ENCODE peak calls at places on chromosomes 3 and 15, in five cellular contexts. One of them, this sample, is unnamed.

GRCh38 chr3:26621891-26622633 is 510 bp upstream of the LRRC3B start:
- DNase-seq in small intestine: no peak
- DNase-seq in ureter: no peak
- DNase-seq in OCI-LY7: no peak
- DNase-seq in brain microvascular endothelial cell: no peak
- DNase-seq in this sample: no peak

GRCh38 chr15:89112341-89112971 is 24.2 kb downstream of the ABHD2 start:
- DNase-seq in small intestine: peak
- DNase-seq in ureter: no peak
- DNase-seq in OCI-LY7: no peak
- DNase-seq in brain microvascular endothelial cell: no peak
- DNase-seq in this sample: peak

GRCh38 chr15:75335313-75335704 is 554 bp upstream of the COMMD4 start:
- DNase-seq in small intestine: no peak
- DNase-seq in ureter: no peak
- DNase-seq in OCI-LY7: no peak
- DNase-seq in brain microvascular endothelial cell: no peak
- DNase-seq in this sample: no peak

GRCh38 chr3:15223684-15224575 is 17.9 kb downstream of the CAPN7 start:
- DNase-seq in small intestine: no peak
- DNase-seq in ureter: no peak
- DNase-seq in OCI-LY7: no peak
- DNase-seq in brain microvascular endothelial cell: no peak
- DNase-seq in this sample: no peak

GRCh38 chr3:48945432-48945831 is 26.8 kb downstream of the ARIH2 start:
- DNase-seq in small intestine: no peak
- DNase-seq in ureter: no peak
- DNase-seq in OCI-LY7: no peak
- DNase-seq in brain microvascular endothelial cell: no peak
- DNase-seq in this sample: no peak

GRCh38 chr3:184168363-184169120 is 6.1 kb upstream of the AP2M1 start:
- DNase-seq in small intestine: no peak
- DNase-seq in ureter: no peak
- DNase-seq in OCI-LY7: no peak
- DNase-seq in brain microvascular endothelial cell: peak
- DNase-seq in this sample: no peak

GRCh38 chr15:92579486-92579885 is 76.1 kb downstream of the FAM174B start:
- DNase-seq in small intestine: no peak
- DNase-seq in ureter: no peak
- DNase-seq in OCI-LY7: no peak
- DNase-seq in brain microvascular endothelial cell: no peak
- DNase-seq in this sample: no peak

GRCh38 chr3:124627501-124627908 is 102.7 kb upstream of the UMPS start:
- DNase-seq in small intestine: peak
- DNase-seq in ureter: no peak
- DNase-seq in OCI-LY7: no peak
- DNase-seq in brain microvascular endothelial cell: peak
- DNase-seq in this sample: no peak

GRCh38 chr3:68878962-68879361 is 53.4 kb downstream of the TAFA4 start:
- DNase-seq in small intestine: no peak
- DNase-seq in ureter: no peak
- DNase-seq in OCI-LY7: no peak
- DNase-seq in brain microvascular endothelial cell: no peak
- DNase-seq in this sample: no peak

GRCh38 chr15:30872341-30872748 is 31.4 kb upstream of the FAN1 start:
- DNase-seq in small intestine: no peak
- DNase-seq in ureter: no peak
- DNase-seq in OCI-LY7: no peak
- DNase-seq in brain microvascular endothelial cell: peak
- DNase-seq in this sample: no peak

GRCh38 chr15:62722237-62722636 is 320.3 kb upstream of the TPM1 start:
- DNase-seq in small intestine: no peak
- DNase-seq in ureter: no peak
- DNase-seq in OCI-LY7: no peak
- DNase-seq in brain microvascular endothelial cell: no peak
- DNase-seq in this sample: no peak

GRCh38 chr3:102035118-102035517 is 185.8 kb downstream of the NFKBIZ start:
- DNase-seq in small intestine: no peak
- DNase-seq in ureter: no peak
- DNase-seq in OCI-LY7: no peak
- DNase-seq in brain microvascular endothelial cell: no peak
- DNase-seq in this sample: no peak

GRCh38 chr3:10280571-10280970 is 12.2 kb downstream of the GHRL start:
- DNase-seq in small intestine: no peak
- DNase-seq in ureter: no peak
- DNase-seq in OCI-LY7: no peak
- DNase-seq in brain microvascular endothelial cell: no peak
- DNase-seq in this sample: no peak

GRCh38 chr15:98548172-98548971 is 100.0 kb upstream of the IGF1R start:
- DNase-seq in small intestine: peak
- DNase-seq in ureter: peak
- DNase-seq in OCI-LY7: no peak
- DNase-seq in brain microvascular endothelial cell: peak
- DNase-seq in this sample: peak

GRCh38 chr3:113084777-113085176 is 94.0 kb downstream of the GTPBP8 start:
- DNase-seq in small intestine: no peak
- DNase-seq in ureter: peak
- DNase-seq in OCI-LY7: no peak
- DNase-seq in brain microvascular endothelial cell: peak
- DNase-seq in this sample: no peak

GRCh38 chr15:28912422-28912821 is 26.6 kb downstream of the APBA2 start:
- DNase-seq in small intestine: no peak
- DNase-seq in ureter: no peak
- DNase-seq in OCI-LY7: no peak
- DNase-seq in brain microvascular endothelial cell: no peak
- DNase-seq in this sample: no peak

GRCh38 chr3:25648107-25648535 is 16.6 kb downstream of the TOP2B start:
- DNase-seq in small intestine: peak
- DNase-seq in ureter: peak
- DNase-seq in OCI-LY7: peak
- DNase-seq in brain microvascular endothelial cell: peak
- DNase-seq in this sample: peak

GRCh38 chr3:179036626-179037300 is 34.8 kb downstream of the ZMAT3 start:
- DNase-seq in small intestine: no peak
- DNase-seq in ureter: no peak
- DNase-seq in OCI-LY7: no peak
- DNase-seq in brain microvascular endothelial cell: no peak
- DNase-seq in this sample: no peak

GRCh38 chr3:189157232-189158007 is 14.4 kb upstream of the TPRG1 start:
- DNase-seq in small intestine: no peak
- DNase-seq in ureter: no peak
- DNase-seq in OCI-LY7: no peak
- DNase-seq in brain microvascular endothelial cell: no peak
- DNase-seq in this sample: no peak

GRCh38 chr3:115595611-115596010 is 27.7 kb upstream of the GAP43 start:
- DNase-seq in small intestine: no peak
- DNase-seq in ureter: no peak
- DNase-seq in OCI-LY7: no peak
- DNase-seq in brain microvascular endothelial cell: peak
- DNase-seq in this sample: no peak

GRCh38 chr15:43465105-43465504 is 27.9 kb downstream of the TP53BP1 start:
- DNase-seq in small intestine: no peak
- DNase-seq in ureter: no peak
- DNase-seq in OCI-LY7: no peak
- DNase-seq in brain microvascular endothelial cell: peak
- DNase-seq in this sample: no peak

GRCh38 chr3:167675835-167676234 is 22.1 kb upstream of the WDR49 start:
- DNase-seq in small intestine: no peak
- DNase-seq in ureter: no peak
- DNase-seq in OCI-LY7: no peak
- DNase-seq in brain microvascular endothelial cell: no peak
- DNase-seq in this sample: no peak

GRCh38 chr15:43241100-43241499 is 20.3 kb upstream of the EPB42 start:
- DNase-seq in small intestine: no peak
- DNase-seq in ureter: no peak
- DNase-seq in OCI-LY7: no peak
- DNase-seq in brain microvascular endothelial cell: no peak
- DNase-seq in this sample: no peak

GRCh38 chr3:10185804-10186762 is 21.4 kb downstream of the IRAK2 start:
- DNase-seq in small intestine: no peak
- DNase-seq in ureter: no peak
- DNase-seq in OCI-LY7: no peak
- DNase-seq in brain microvascular endothelial cell: no peak
- DNase-seq in this sample: no peak

GRCh38 chr15:100314809-100315400 is 26.9 kb downstream of the ADAMTS17 start:
- DNase-seq in small intestine: no peak
- DNase-seq in ureter: no peak
- DNase-seq in OCI-LY7: no peak
- DNase-seq in brain microvascular endothelial cell: no peak
- DNase-seq in this sample: no peak

GRCh38 chr15:69012761-69013364 is 1.6 kb upstream of the NOX5 start:
- DNase-seq in small intestine: no peak
- DNase-seq in ureter: no peak
- DNase-seq in OCI-LY7: no peak
- DNase-seq in brain microvascular endothelial cell: no peak
- DNase-seq in this sample: no peak

GRCh38 chr3:10992017-10992945 is at the start of gene SLC6A1:
- DNase-seq in small intestine: no peak
- DNase-seq in ureter: no peak
- DNase-seq in OCI-LY7: no peak
- DNase-seq in brain microvascular endothelial cell: no peak
- DNase-seq in this sample: no peak

GRCh38 chr15:71131601-71132357 is 16.5 kb downstream of the THSD4 start:
- DNase-seq in small intestine: no peak
- DNase-seq in ureter: no peak
- DNase-seq in OCI-LY7: no peak
- DNase-seq in brain microvascular endothelial cell: no peak
- DNase-seq in this sample: no peak

GRCh38 chr3:110568246-110568645 is 503.4 kb upstream of the NECTIN3 start:
- DNase-seq in small intestine: no peak
- DNase-seq in ureter: no peak
- DNase-seq in OCI-LY7: no peak
- DNase-seq in brain microvascular endothelial cell: peak
- DNase-seq in this sample: no peak

GRCh38 chr3:53944019-53944418 is 52.4 kb upstream of the SELENOK start:
- DNase-seq in small intestine: no peak
- DNase-seq in ureter: no peak
- DNase-seq in OCI-LY7: no peak
- DNase-seq in brain microvascular endothelial cell: no peak
- DNase-seq in this sample: no peak

GRCh38 chr3:72887723-72888545 is at the start of gene GXYLT2:
- DNase-seq in small intestine: no peak
- DNase-seq in ureter: peak
- DNase-seq in OCI-LY7: peak
- DNase-seq in brain microvascular endothelial cell: peak
- DNase-seq in this sample: peak

GRCh38 chr15:56886450-56886856 is 32.0 kb upstream of the TCF12 start:
- DNase-seq in small intestine: no peak
- DNase-seq in ureter: no peak
- DNase-seq in OCI-LY7: peak
- DNase-seq in brain microvascular endothelial cell: peak
- DNase-seq in this sample: peak

GRCh38 chr3:58022490-58022889 is 14.3 kb downstream of the FLNB start:
- DNase-seq in small intestine: no peak
- DNase-seq in ureter: no peak
- DNase-seq in OCI-LY7: no peak
- DNase-seq in brain microvascular endothelial cell: no peak
- DNase-seq in this sample: no peak